ENCODE peak calls at places on chromosomes 7 and 10, in seven cellular contexts. R, T, H, A, B, P and O are unnamed samples.

GRCh38 chr7:149824301-149824741 is 13.9 kb upstream of the ZNF862 start:
- DNase-seq in H (no peak), R (no peak), T (no peak), B (no peak), A (no peak), P (no peak), O (no peak)

GRCh38 chr10:30431435-30431911 is 2.5 kb upstream of the MAP3K8 start:
- DNase-seq in A (peak; percentile 46), H (peak; percentile 70), T (no peak), P (peak; percentile 78), B (peak; percentile 44), R (no peak), O (no peak)

GRCh38 chr10:21499910-21500577 is 25.4 kb downstream of the SKIDA1 start:
- DNase-seq in P (peak; percentile 16), A (no peak), H (no peak), R (no peak), T (no peak), B (no peak), O (no peak)

GRCh38 chr7:2937701-2938513 is 93.8 kb upstream of the GNA12 start:
- DNase-seq in T (no peak), H (no peak), R (no peak), P (no peak), B (no peak), A (no peak), O (no peak)

GRCh38 chr7:133355325-133355708 is 102.4 kb downstream of the EXOC4 start:
- DNase-seq in R (peak; percentile 93), P (peak; percentile 94), H (no peak), B (no peak), A (no peak), T (no peak), O (no peak)

GRCh38 chr10:17430647-17431355 is 23.6 kb downstream of the ST8SIA6 start:
- DNase-seq in R (peak; percentile 73), H (peak; percentile 69), P (peak; percentile 75), T (peak; percentile 54), A (peak; percentile 67), B (peak; percentile 73), O (peak; percentile 41)

GRCh38 chr10:78851652-78852051 is 217.1 kb upstream of the ZMIZ1 start:
- DNase-seq in B (no peak), T (no peak), H (no peak), P (peak; percentile 24), R (no peak), A (no peak), O (peak; percentile 21)

GRCh38 chr7:12287886-12288285 is 76.8 kb downstream of the TMEM106B start:
- DNase-seq in H (no peak), R (no peak), B (no peak), A (no peak), T (no peak), P (peak; percentile 5), O (peak; percentile 3)

DNA sequence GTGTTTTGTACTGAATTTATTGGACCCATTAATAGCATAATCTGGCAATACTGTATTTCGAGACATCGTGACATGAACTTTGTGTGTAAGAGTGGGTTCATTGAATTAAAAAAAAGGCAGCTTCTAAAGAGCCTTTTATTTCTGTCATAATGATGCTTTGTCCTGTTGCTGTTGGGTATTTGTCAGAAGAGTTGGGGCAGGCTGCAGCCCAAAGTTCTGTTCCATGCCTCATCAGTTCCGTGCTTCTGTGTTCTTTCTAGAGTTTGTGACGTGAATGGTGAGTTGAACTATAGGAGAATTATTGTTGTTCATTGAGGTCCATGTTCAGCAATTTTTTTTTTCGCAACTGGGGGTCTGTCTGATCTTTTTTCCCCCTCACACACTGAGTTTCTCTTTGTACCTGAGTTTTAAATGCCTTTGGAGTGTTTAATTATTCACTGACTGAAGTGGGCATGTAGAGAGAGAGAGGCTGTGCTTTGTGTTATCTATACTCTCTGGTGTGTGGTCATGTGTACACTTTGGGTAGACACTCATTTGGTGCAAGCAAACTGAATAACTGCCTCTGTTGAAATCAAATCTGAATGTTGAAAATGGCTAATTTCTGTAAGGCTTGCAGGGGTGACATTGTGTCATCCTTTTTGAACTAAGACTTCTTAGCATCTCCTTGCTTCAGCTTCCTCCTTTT is 69.8 kb downstream of the ADD3 start:
- DNase-seq in B (no peak), P (peak; percentile 35), T (no peak), A (no peak), H (no peak), R (no peak), O (no peak)
- H3K4me3 ChIP-seq in B (no peak overlapping the region), P (peak overlapping the region; percentile 19), T (no peak overlapping the region), A (no peak overlapping the region), H (no peak overlapping the region), R (no peak overlapping the region), O (no peak overlapping the region)

DNA sequence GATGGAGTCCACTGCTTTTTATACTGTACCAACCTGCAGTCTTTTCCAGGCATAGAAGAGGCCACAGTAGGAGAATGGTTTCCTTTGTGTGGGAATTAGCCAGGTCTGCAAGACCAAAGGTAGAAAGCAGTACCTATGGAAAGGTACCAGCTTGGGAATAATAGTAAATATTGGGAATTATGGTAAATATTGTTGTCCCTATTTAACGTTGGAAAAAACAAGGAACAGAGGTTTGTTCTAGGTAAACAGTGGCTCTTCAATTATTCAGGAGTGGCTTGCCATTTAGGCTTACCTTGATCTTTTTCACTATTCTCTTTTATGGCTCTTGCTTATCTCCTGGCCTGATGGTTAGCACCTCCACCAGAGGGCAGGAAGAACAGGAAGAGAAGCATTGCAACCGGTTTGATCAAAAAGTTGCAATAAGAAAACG is 43.9 kb upstream of the GSAP start:
- DNase-seq in T (peak; percentile 12), P (no peak), A (no peak), B (no peak), R (no peak), H (peak; percentile 43), O (no peak)
- TF ChIP-seq CTCF in T (peak; percentile 40), P (peak; percentile 33), A (no peak), B (no peak), R (peak; percentile 6), H (peak; percentile 47), O (peak; percentile 15)

GRCh38 chr7:155066417-155066950 is 3.6 kb upstream of the HTR5A start:
- DNase-seq in P (peak; percentile 7), B (no peak), R (peak; percentile 79), A (no peak), T (no peak), H (no peak), O (peak; percentile 12)

GRCh38 chr7:155069992-155070827 is at the start of gene HTR5A:
- DNase-seq in R (peak; percentile 80), P (peak; percentile 87), T (peak; percentile 33), B (peak; percentile 65), H (peak; percentile 75), A (peak; percentile 80), O (peak; percentile 54)

GRCh38 chr7:155071916-155072315 is 1.8 kb downstream of the HTR5A start:
- DNase-seq in H (no peak), R (no peak), A (no peak), P (no peak), T (no peak), B (no peak), O (no peak)

GRCh38 chr7:155073922-155074321 is 3.8 kb downstream of the HTR5A start:
- DNase-seq in T (no peak), B (no peak), H (no peak), A (no peak), R (no peak), P (no peak), O (no peak)

DNA sequence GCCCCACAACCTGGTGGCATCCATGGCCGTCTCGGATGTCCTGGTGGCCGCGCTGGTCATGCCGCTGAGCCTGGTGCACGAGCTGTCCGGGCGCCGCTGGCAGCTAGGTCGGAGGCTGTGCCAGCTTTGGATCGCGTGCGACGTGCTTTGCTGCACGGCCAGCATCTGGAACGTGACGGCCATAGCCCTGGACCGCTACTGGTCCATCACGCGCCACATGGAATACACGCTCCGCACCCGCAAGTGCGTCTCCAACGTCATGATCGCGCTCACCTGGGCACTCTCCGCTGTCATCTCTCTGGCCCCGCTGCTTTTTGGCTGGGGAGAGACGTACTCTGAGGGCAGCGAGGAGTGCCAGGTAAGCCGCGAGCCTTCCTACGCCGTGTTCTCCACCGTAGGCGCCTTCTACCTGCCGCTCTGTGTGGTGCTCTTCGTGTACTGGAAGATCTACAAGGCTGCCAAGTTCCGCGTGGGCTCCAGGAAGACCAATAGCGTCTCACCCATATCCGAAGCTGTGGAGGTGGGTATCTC is 1.1 kb downstream of the HTR5A start:
- DNase-seq in A (no peak), H (no peak), P (no peak), B (no peak), T (no peak), R (no peak), O (no peak)
- H3K4me3 ChIP-seq in A (no peak overlapping the region), H (no peak overlapping the region), P (no peak overlapping the region), B (no peak overlapping the region), T (no peak overlapping the region), R (no peak overlapping the region), O (no peak overlapping the region)

GRCh38 chr7:24979470-24979862 is 512 bp downstream of the OSBPL3 start:
- DNase-seq in B (peak; percentile 49), H (peak; percentile 66), A (peak; percentile 78), T (no peak), R (peak; percentile 72), P (peak; percentile 80), O (no peak)

GRCh38 chr7:24981544-24981951 is 1.6 kb upstream of the OSBPL3 start:
- DNase-seq in B (peak; percentile 57), R (peak; percentile 67), A (peak; percentile 62), H (peak; percentile 48), P (peak; percentile 59), T (no peak), O (no peak)

GRCh38 chr7:24980695-24981543 is 941 bp upstream of the OSBPL3 start:
- DNase-seq in H (peak; percentile 34), P (peak; percentile 67), R (peak; percentile 36), A (peak; percentile 51), T (no peak), B (peak; percentile 36), O (no peak)

GRCh38 chr7:24979863-24980694 is at the start of gene OSBPL3:
- DNase-seq in H (peak; percentile 94), A (peak; percentile 95), B (peak; percentile 92), P (peak; percentile 98), T (peak; percentile 92), R (peak; percentile 95), O (no peak)

DNA sequence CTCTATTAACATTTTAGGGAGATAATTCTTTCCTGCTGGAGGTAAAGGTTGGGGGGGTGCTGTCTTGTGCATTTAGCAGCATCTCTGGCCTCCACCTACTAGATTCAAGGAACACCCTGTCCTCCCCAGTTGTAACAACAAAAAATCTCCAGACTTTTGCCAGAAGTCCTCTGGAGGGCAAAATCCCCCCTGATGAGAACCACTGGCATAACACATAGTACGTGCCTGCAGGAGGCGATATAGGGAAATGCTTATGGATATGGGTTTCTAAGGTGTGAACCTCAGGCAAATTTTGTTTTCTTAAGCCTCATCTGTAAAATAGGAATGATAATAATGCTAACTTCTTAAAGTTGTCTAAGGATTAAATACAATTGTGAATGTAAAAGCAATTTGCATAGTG is 2.9 kb upstream of the OSBPL3 start:
- DNase-seq in B (no peak), A (no peak), H (peak; percentile 45), R (no peak), P (no peak), T (no peak), O (no peak)
- TF ChIP-seq CTCF in B (no peak), A (no peak), H (peak; percentile 44), R (peak; percentile 38), P (peak; percentile 31), T (peak; percentile 79), O (peak; percentile 27)

GRCh38 chr10:61669161-61669755 is 6.5 kb downstream of the CABCOCO1 start:
- DNase-seq in H (no peak), A (no peak), P (peak; percentile 11), B (no peak), R (peak; percentile 11), T (no peak), O (no peak)

GRCh38 chr10:61662794-61663259 is at the start of gene CABCOCO1:
- DNase-seq in R (peak; percentile 32), P (peak; percentile 63), H (peak; percentile 84), A (peak; percentile 71), B (peak; percentile 28), T (peak; percentile 47), O (no peak)

GRCh38 chr10:61664985-61665384 is 2.3 kb downstream of the CABCOCO1 start:
- DNase-seq in T (no peak), A (no peak), P (no peak), H (no peak), R (no peak), B (no peak), O (no peak)

GRCh38 chr10:61663466-61663865 is 737 bp downstream of the CABCOCO1 start:
- DNase-seq in T (no peak), P (no peak), H (no peak), B (no peak), A (no peak), R (no peak), O (no peak)
- H3K4me3 ChIP-seq in T (peak overlapping the region; percentile 76), P (peak overlapping the region; percentile 72), H (peak overlapping the region; percentile 56), B (peak overlapping the region; percentile 61), A (peak overlapping the region; percentile 62), R (no peak overlapping the region), O (peak overlapping the region; percentile 55)